ENCODE peak calls at places on chromosome 16, in seven cellular contexts. One of them, this sample, is unnamed.

GRCh38 chr16:68408967-68409366 is 39.3 kb downstream of the SMPD3 start:
- DNase-seq in HepG2: no peak
- DNase-seq in K562: no peak
- DNase-seq in GM12878: no peak
- DNase-seq in H1: no peak
- DNase-seq in SK-N-SH: no peak
- DNase-seq in HCT116: no peak
- DNase-seq in this sample: no peak

GRCh38 chr16:52573365-52574104 is 26.6 kb upstream of the TOX3 start:
- DNase-seq in GM12878: no peak
- DNase-seq in HepG2: peak
- DNase-seq in SK-N-SH: no peak
- DNase-seq in HCT116: no peak
- DNase-seq in K562: no peak
- DNase-seq in H1: no peak
- DNase-seq in this sample: no peak

GRCh38 chr16:11742041-11742535 is 569 bp downstream of the TXNDC11 start:
- DNase-seq in HCT116: no peak
- DNase-seq in GM12878: no peak
- DNase-seq in HepG2: peak
- DNase-seq in K562: peak
- DNase-seq in SK-N-SH: no peak
- DNase-seq in H1: peak
- DNase-seq in this sample: peak

GRCh38 chr16:2516391-2517240 is 2.9 kb downstream of the ATP6V0C start:
- DNase-seq in SK-N-SH: no peak
- DNase-seq in HepG2: no peak
- DNase-seq in HCT116: no peak
- DNase-seq in H1: no peak
- DNase-seq in GM12878: no peak
- DNase-seq in K562: no peak
- DNase-seq in this sample: no peak

GRCh38 chr16:67992661-67993206 is 6.5 kb downstream of the DPEP2 start:
- DNase-seq in H1: no peak
- DNase-seq in GM12878: no peak
- DNase-seq in HCT116: no peak
- DNase-seq in K562: no peak
- DNase-seq in SK-N-SH: no peak
- DNase-seq in HepG2: no peak
- DNase-seq in this sample: no peak

GRCh38 chr16:23072769-23073549 is 76.3 kb downstream of the USP31 start:
- DNase-seq in HCT116: no peak
- DNase-seq in SK-N-SH: peak
- DNase-seq in K562: peak
- DNase-seq in H1: no peak
- DNase-seq in GM12878: no peak
- DNase-seq in HepG2: no peak
- DNase-seq in this sample: no peak

GRCh38 chr16:77873066-77873465 is 84.7 kb downstream of the VAT1L start:
- DNase-seq in H1: no peak
- DNase-seq in GM12878: no peak
- DNase-seq in HepG2: no peak
- DNase-seq in SK-N-SH: no peak
- DNase-seq in HCT116: no peak
- DNase-seq in K562: no peak
- DNase-seq in this sample: no peak

GRCh38 chr16:57623251-57624043 is 5.0 kb upstream of the ADGRG1 start:
- DNase-seq in HCT116: peak
- DNase-seq in GM12878: no peak
- DNase-seq in K562: peak
- DNase-seq in HepG2: peak
- DNase-seq in H1: peak
- DNase-seq in SK-N-SH: no peak
- DNase-seq in this sample: peak

GRCh38 chr16:46673320-46674013 is 15.5 kb downstream of the VPS35 start:
- DNase-seq in H1: peak
- DNase-seq in HepG2: peak
- DNase-seq in GM12878: peak
- DNase-seq in HCT116: peak
- DNase-seq in SK-N-SH: peak
- DNase-seq in K562: peak
- DNase-seq in this sample: peak

GRCh38 chr16:27568077-27568476 is 18.1 kb downstream of the KATNIP start:
- DNase-seq in HepG2: no peak
- DNase-seq in GM12878: no peak
- DNase-seq in K562: no peak
- DNase-seq in HCT116: no peak
- DNase-seq in SK-N-SH: no peak
- DNase-seq in H1: no peak
- DNase-seq in this sample: no peak

GRCh38 chr16:24978370-24978914 is 36.7 kb downstream of the ARHGAP17 start:
- DNase-seq in SK-N-SH: no peak
- DNase-seq in GM12878: peak
- DNase-seq in H1: no peak
- DNase-seq in HCT116: no peak
- DNase-seq in K562: no peak
- DNase-seq in HepG2: no peak
- DNase-seq in this sample: no peak

GRCh38 chr16:86757704-86758040 is 179.3 kb downstream of the FOXL1 start:
- DNase-seq in HCT116: no peak
- DNase-seq in HepG2: no peak
- DNase-seq in GM12878: no peak
- DNase-seq in SK-N-SH: no peak
- DNase-seq in K562: no peak
- DNase-seq in H1: no peak
- DNase-seq in this sample: no peak

GRCh38 chr16:53629607-53630312 is 73.9 kb downstream of the RPGRIP1L start:
- DNase-seq in H1: no peak
- DNase-seq in GM12878: no peak
- DNase-seq in SK-N-SH: no peak
- DNase-seq in HepG2: peak
- DNase-seq in K562: no peak
- DNase-seq in HCT116: no peak
- DNase-seq in this sample: no peak

GRCh38 chr16:72847187-72848044 is 200.5 kb downstream of the ZFHX3 start:
- DNase-seq in K562: peak
- DNase-seq in SK-N-SH: peak
- DNase-seq in GM12878: no peak
- DNase-seq in HepG2: peak
- DNase-seq in H1: no peak
- DNase-seq in HCT116: no peak
- DNase-seq in this sample: peak

GRCh38 chr16:58043571-58044155 is 18.1 kb downstream of the MMP15 start:
- DNase-seq in GM12878: no peak
- DNase-seq in SK-N-SH: peak
- DNase-seq in H1: no peak
- DNase-seq in K562: no peak
- DNase-seq in HepG2: no peak
- DNase-seq in HCT116: no peak
- DNase-seq in this sample: no peak

GRCh38 chr16:10558746-10559641 is 21.4 kb downstream of the EMP2 start:
- DNase-seq in SK-N-SH: no peak
- DNase-seq in HCT116: no peak
- DNase-seq in H1: no peak
- DNase-seq in HepG2: no peak
- DNase-seq in K562: no peak
- DNase-seq in GM12878: no peak
- DNase-seq in this sample: no peak

GRCh38 chr16:72092832-72093447 is 480 bp downstream of the TXNL4B start:
- DNase-seq in H1: no peak
- DNase-seq in HCT116: no peak
- DNase-seq in K562: no peak
- DNase-seq in GM12878: no peak
- DNase-seq in SK-N-SH: no peak
- DNase-seq in HepG2: peak
- DNase-seq in this sample: no peak

GRCh38 chr16:23286131-23286532 is 16.0 kb upstream of the SCNN1B start:
- DNase-seq in K562: no peak
- DNase-seq in HepG2: no peak
- DNase-seq in GM12878: no peak
- DNase-seq in H1: no peak
- DNase-seq in SK-N-SH: no peak
- DNase-seq in HCT116: no peak
- DNase-seq in this sample: no peak

GRCh38 chr16:4659363-4660353 is 33.7 kb upstream of the NUDT16L1 start:
- DNase-seq in HepG2: no peak
- DNase-seq in H1: no peak
- DNase-seq in GM12878: no peak
- DNase-seq in HCT116: no peak
- DNase-seq in SK-N-SH: no peak
- DNase-seq in K562: no peak
- DNase-seq in this sample: no peak

GRCh38 chr16:78277374-78277773 is 177.9 kb downstream of the WWOX start:
- DNase-seq in SK-N-SH: peak
- DNase-seq in GM12878: no peak
- DNase-seq in HepG2: no peak
- DNase-seq in HCT116: no peak
- DNase-seq in K562: no peak
- DNase-seq in H1: no peak
- DNase-seq in this sample: no peak

GRCh38 chr16:77794586-77794985 is 6.2 kb downstream of the VAT1L start:
- DNase-seq in HCT116: no peak
- DNase-seq in H1: no peak
- DNase-seq in K562: no peak
- DNase-seq in SK-N-SH: no peak
- DNase-seq in GM12878: no peak
- DNase-seq in HepG2: no peak
- DNase-seq in this sample: no peak

GRCh38 chr16:1786242-1787055 is 3.7 kb downstream of the NUBP2 start:
- DNase-seq in SK-N-SH: no peak
- DNase-seq in K562: no peak
- DNase-seq in HepG2: no peak
- DNase-seq in H1: peak
- DNase-seq in GM12878: no peak
- DNase-seq in HCT116: no peak
- DNase-seq in this sample: no peak

DNA sequence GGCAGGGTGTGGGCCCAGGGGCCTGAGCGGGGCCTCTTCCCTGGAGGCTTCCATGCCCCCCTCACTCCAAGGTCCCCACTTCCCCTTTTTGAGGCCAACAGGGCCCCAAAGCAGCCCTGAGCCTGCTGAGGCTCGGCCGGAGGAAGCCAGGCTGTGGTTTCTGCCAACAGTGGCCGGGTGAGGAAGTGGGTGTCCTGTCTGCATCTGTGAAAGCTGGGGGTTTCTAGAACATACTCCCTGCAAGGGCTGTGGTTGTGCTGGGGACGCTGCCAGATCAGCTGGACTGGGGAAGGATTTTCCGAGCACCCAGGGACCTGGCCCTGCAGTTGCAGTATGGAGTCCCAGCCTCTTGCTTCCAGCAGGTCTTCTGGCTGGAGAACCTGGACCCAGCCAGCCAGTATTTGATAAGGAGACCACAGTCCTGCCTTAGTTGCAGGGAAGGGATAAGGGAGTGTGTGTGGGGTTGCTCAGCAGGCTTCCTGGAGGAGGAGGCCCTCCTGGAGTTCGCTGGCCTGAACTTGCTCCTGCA is 15.7 kb downstream of the ADCY7 start:
- DNase-seq in SK-N-SH: no peak
- DNase-seq in HCT116: no peak
- DNase-seq in K562: no peak
- DNase-seq in GM12878: peak
- DNase-seq in HepG2: no peak
- DNase-seq in H1: no peak
- DNase-seq in this sample: no peak
- TF ChIP-seq JUND in SK-N-SH: no peak
- TF ChIP-seq JUND in HCT116: no peak
- TF ChIP-seq JUND in K562: no peak
- TF ChIP-seq JUND in GM12878: no peak
- TF ChIP-seq JUND in HepG2: no peak
- TF ChIP-seq JUND in H1: no peak
- TF ChIP-seq JUND in this sample: no peak

DNA sequence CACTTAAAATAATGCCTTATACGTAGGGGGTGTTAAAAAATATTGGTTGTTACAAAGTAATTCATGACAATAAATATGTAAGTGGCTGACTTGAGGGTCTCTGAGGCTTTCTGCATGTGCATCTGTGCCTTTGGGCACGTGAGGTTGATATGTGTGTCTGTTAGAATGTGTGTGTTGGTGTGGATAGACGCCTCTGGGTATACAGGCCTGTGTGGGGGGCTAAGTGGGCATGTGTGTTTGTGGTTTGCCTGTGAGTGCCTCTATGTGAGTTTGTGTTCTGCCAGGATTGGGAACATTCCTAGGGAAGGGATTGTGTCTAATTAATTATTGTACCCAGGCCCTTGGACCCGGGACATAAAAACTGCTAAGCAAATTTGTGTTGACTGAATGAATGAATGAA is 19.0 kb downstream of the GP2 start:
- DNase-seq in HepG2: no peak
- DNase-seq in K562: no peak
- DNase-seq in SK-N-SH: no peak
- DNase-seq in GM12878: no peak
- DNase-seq in H1: no peak
- DNase-seq in HCT116: no peak
- DNase-seq in this sample: no peak
- TF ChIP-seq JUND in HepG2: no peak
- TF ChIP-seq JUND in K562: no peak
- TF ChIP-seq JUND in SK-N-SH: no peak
- TF ChIP-seq JUND in GM12878: no peak
- TF ChIP-seq JUND in H1: no peak
- TF ChIP-seq JUND in HCT116: no peak
- TF ChIP-seq JUND in this sample: no peak

GRCh38 chr16:31664683-31665482 is 137.2 kb downstream of the AHSP start:
- DNase-seq in GM12878: no peak
- DNase-seq in HepG2: no peak
- DNase-seq in K562: no peak
- DNase-seq in HCT116: no peak
- DNase-seq in SK-N-SH: no peak
- DNase-seq in H1: no peak
- DNase-seq in this sample: no peak
- TF ChIP-seq JUND in GM12878: no peak
- TF ChIP-seq JUND in HepG2: no peak
- TF ChIP-seq JUND in K562: no peak
- TF ChIP-seq JUND in HCT116: no peak
- TF ChIP-seq JUND in SK-N-SH: no peak
- TF ChIP-seq JUND in H1: no peak
- TF ChIP-seq JUND in this sample: no peak

DNA sequence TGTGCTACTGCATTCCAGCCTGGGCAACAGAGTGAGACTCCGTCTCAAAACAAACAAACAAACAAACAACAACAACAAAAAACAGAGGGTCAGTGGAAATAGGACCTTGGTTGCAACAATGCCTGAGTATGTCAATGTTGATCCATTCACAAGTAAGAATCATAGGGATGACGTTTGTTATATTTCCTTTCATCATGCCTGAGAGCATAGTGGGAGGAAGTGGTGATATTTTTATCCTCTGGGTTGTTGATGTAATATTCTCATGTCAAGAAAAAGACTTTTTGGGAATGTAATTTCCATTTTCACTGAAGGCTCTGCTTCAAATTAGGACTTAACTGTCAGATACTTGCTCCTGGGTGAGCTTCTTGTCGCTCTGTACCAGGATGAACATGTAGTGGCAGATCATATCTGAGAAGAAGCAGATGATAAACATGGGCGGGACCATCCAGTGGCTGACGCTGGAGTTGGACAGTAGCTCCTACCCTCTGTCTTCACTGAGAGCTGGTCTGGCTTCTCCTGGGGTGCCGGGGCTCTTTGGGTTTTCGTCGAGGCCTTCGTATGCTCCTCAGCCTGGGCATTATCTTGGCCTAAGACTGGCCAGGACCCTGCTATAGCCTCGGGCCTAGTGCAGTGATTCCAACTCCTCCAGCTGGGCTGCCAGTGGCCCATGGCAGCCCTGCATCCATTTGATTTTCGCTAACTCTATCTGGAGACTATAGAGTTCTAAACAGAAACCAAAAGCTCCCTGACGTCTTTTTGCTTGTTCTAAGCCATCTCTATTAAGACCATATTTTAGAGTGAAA is 19.6 kb downstream of the CYB5B start:
- DNase-seq in HepG2: no peak
- DNase-seq in HCT116: no peak
- DNase-seq in SK-N-SH: peak
- DNase-seq in K562: peak
- DNase-seq in GM12878: no peak
- DNase-seq in H1: no peak
- DNase-seq in this sample: no peak
- TF ChIP-seq JUND in HepG2: no peak
- TF ChIP-seq JUND in HCT116: no peak
- TF ChIP-seq JUND in SK-N-SH: no peak
- TF ChIP-seq JUND in K562: no peak
- TF ChIP-seq JUND in GM12878: no peak
- TF ChIP-seq JUND in H1: no peak
- TF ChIP-seq JUND in this sample: no peak

This sample was measured in T47D.